ENCODE peak calls at places on chromosomes 3 and 15, in eight cellular contexts. D is tibial nerve, V is Panc1, X is sigmoid colon, T is brain microvascular endothelial cell, A is foreskin fibroblast, W is colonic mucosa, C is transverse colon. H is an unnamed sample.

GRCh38 chr3:105613120-105613519 is 246.4 kb downstream of the ALCAM start:
- DNase-seq in V (no peak), C (no peak), T (no peak), D (no peak), A (no peak), W (no peak), X (no peak), H (no peak)

GRCh38 chr3:13532085-13532484 is 16.8 kb upstream of the FBLN2 start:
- DNase-seq in V (no peak), D (peak; percentile 68), T (no peak), A (no peak), W (no peak), X (peak; percentile 81), C (no peak), H (no peak)

GRCh38 chr3:55180161-55180560 is 252.3 kb upstream of the LRTM1 start:
- DNase-seq in D (no peak), W (no peak), C (no peak), X (no peak), A (peak; percentile 70), T (no peak), V (no peak), H (no peak)

GRCh38 chr15:60713096-60714084 is 234.4 kb upstream of the ICE2 start:
- DNase-seq in T (peak; percentile 54), A (no peak), V (no peak), W (no peak), X (no peak), D (peak; percentile 16), C (no peak), H (peak; percentile 21)

GRCh38 chr3:178419078-178419477 is 117.2 kb upstream of the KCNMB2 start:
- DNase-seq in T (peak; percentile 52), C (no peak), A (no peak), X (no peak), D (no peak), V (no peak), W (no peak), H (no peak)

GRCh38 chr3:169945313-169945712 is 21.3 kb upstream of the SEC62 start:
- DNase-seq in A (no peak), X (no peak), T (peak; percentile 25), W (peak; percentile 27), C (peak; percentile 44), D (peak; percentile 21), V (no peak), H (no peak)

GRCh38 chr15:80211976-80212375 is 40.0 kb downstream of the CTXND1 start:
- DNase-seq in T (no peak), D (no peak), W (no peak), X (no peak), V (no peak), A (no peak), C (no peak), H (no peak)

GRCh38 chr3:48416546-48416945 is 13.3 kb downstream of the PLXNB1 start:
- DNase-seq in A (no peak), D (no peak), W (no peak), C (no peak), X (no peak), V (no peak), T (no peak), H (no peak)

GRCh38 chr3:48681974-48682610 is 3.6 kb downstream of the NCKIPSD start:
- DNase-seq in V (no peak), X (no peak), A (no peak), D (no peak), T (no peak), C (no peak), W (no peak), H (no peak)

GRCh38 chr15:62868507-62868906 is 174.0 kb upstream of the TPM1 start:
- DNase-seq in X (peak; percentile 80), D (no peak), V (no peak), T (no peak), A (peak; percentile 82), W (no peak), C (no peak), H (no peak)

GRCh38 chr3:186105543-186105942 is 3.3 kb downstream of the ETV5 start:
- DNase-seq in A (no peak), V (no peak), X (no peak), C (no peak), D (no peak), W (no peak), T (no peak), H (no peak)

GRCh38 chr15:80801891-80802680 is 22.9 kb downstream of the CEMIP start:
- DNase-seq in X (no peak), A (no peak), T (no peak), C (peak; percentile 32), V (no peak), D (no peak), W (peak; percentile 67), H (no peak)

GRCh38 chr3:14459384-14459783 is 57.0 kb downstream of the SLC6A6 start:
- DNase-seq in D (no peak), W (no peak), T (no peak), A (no peak), V (no peak), X (no peak), C (no peak), H (no peak)

GRCh38 chr15:91860498-91860897 is 7.0 kb downstream of the SLCO3A1 start:
- DNase-seq in W (no peak), D (no peak), A (no peak), X (no peak), C (no peak), T (no peak), V (no peak), H (no peak)

GRCh38 chr15:66923438-66923881 is 141.9 kb upstream of the SMAD3 start:
- DNase-seq in C (peak; percentile 43), W (peak; percentile 51), A (no peak), X (peak; percentile 46), V (no peak), T (no peak), D (no peak), H (no peak)

GRCh38 chr3:52428151-52429005 is 16.5 kb downstream of the SEMA3G start:
- DNase-seq in X (peak; percentile 76), C (peak; percentile 54), V (no peak), W (peak; percentile 69), A (peak; percentile 65), T (peak; percentile 70), D (peak; percentile 90), H (peak; percentile 23)

GRCh38 chr3:20066848-20067617 is 26.8 kb downstream of the KAT2B start:
- DNase-seq in W (no peak), V (no peak), T (no peak), C (no peak), D (no peak), X (peak; percentile 72), A (no peak), H (no peak)

GRCh38 chr3:150607267-150608065 is 4.3 kb downstream of the SELENOT start:
- DNase-seq in C (no peak), V (no peak), X (no peak), W (no peak), T (no peak), D (no peak), A (no peak), H (no peak)

GRCh38 chr3:150602426-150603089 is 563 bp upstream of the SELENOT start:
- DNase-seq in T (no peak), C (no peak), D (no peak), X (no peak), A (no peak), V (no peak), W (no peak), H (no peak)

GRCh38 chr3:150603090-150603887 is at the start of gene SELENOT:
- DNase-seq in D (peak; percentile 91), X (peak; percentile 97), A (peak; percentile 93), W (peak; percentile 94), V (peak; percentile 93), C (peak; percentile 95), T (peak; percentile 94), H (peak; percentile 59)

GRCh38 chr3:150603888-150604319 is 783 bp downstream of the SELENOT start:
- DNase-seq in V (no peak), D (peak; percentile 33), W (peak; percentile 60), C (no peak), A (no peak), T (no peak), X (no peak), H (no peak)

DNA sequence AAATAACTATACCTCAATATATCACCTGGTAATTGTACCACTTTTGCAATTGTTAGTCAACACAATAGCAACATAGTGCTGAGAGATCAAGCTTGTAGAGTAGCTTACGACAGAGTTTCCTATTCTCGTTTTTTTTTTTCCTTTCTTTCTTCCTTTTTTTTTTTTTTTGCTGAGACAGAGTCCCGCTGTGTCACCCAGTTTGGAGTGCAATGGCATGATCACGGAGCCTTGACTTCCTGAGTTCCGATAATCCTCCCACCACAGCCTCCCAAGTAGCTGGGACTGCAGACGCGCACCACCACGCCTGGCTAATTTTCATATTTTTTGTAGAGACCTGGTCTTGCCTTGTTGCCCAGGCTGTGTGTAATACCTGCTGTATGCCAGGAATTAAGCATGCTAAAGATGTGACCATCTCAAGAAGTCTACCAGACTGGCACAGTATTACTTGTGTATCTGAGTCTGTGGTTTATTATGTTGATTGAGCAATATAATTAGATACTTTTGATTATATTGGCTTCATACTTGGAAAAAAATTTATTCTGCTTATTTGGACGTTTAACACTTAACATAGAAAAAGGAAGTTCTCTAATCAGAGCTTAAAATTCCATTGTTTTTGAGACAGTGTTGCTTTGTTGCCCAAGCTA is 3.0 kb downstream of the SELENOT start:
- DNase-seq in V (no peak), C (no peak), X (no peak), T (no peak), D (no peak), A (no peak), W (no peak), H (no peak)
- H3K4me3 ChIP-seq in V (no peak overlapping the region), C (no peak overlapping the region), X (no peak overlapping the region), T (no peak overlapping the region), D (no peak overlapping the region), A (no peak overlapping the region), W (no peak overlapping the region), H (no peak overlapping the region)

GRCh38 chr15:40928351-40928974 is 677 bp upstream of the DLL4 start:
- DNase-seq in C (peak; percentile 67), A (no peak), V (no peak), T (no peak), X (no peak), W (peak; percentile 78), D (no peak), H (no peak)
- H3K4me3 ChIP-seq in C (peak overlapping the region; percentile 59), A (peak overlapping the region; percentile 57), V (peak overlapping the region; percentile 67), T (peak overlapping the region; percentile 34), X (peak overlapping the region; percentile 52), W (peak overlapping the region; percentile 52), D (peak overlapping the region; percentile 56), H (peak overlapping the region; percentile 48)

GRCh38 chr3:120907659-120908029 is 361 bp upstream of the STXBP5L start:
- DNase-seq in A (no peak), D (no peak), W (no peak), X (no peak), V (no peak), T (no peak), C (no peak), H (no peak)
- H3K4me3 ChIP-seq in A (no peak overlapping the region), D (peak overlapping the region; percentile 49), W (peak overlapping the region; percentile 44), X (peak overlapping the region; percentile 64), V (peak overlapping the region; percentile 54), T (no peak overlapping the region), C (peak overlapping the region; percentile 48), H (no peak overlapping the region)

DNA sequence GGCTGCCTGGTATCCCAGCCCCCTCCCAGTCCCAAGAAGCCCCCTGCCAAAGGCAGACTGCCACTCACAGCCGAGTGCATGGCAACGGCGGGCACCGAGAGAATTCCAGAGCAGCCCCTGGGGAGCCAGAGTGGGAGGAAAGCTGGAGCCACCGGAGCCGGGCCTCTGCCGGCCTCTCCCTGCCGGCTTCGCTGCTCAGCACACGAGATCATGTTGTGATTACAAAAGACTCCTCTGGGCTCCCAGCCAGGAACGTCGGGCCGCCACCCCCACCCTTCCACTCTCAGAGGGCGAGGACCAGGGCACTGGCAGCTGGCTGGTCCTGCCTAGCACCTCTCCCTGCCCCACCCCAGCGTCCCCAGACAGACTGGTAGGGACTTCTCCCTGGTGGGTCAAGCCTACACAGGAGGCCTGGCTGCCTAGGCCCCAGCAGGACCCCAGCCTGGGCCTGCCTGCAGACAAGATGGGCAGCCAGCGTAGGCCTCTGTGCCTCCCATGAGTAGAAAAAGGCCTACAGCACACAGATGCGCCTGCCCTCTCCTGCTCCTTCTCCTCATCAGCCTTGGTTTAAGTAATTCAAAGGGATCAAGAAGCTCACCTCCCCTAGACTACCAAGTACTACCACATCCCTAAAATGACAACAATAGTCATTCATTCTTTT is at the start of gene CCDC9B:
- DNase-seq in A (peak; percentile 90), W (peak; percentile 99), D (peak; percentile 90), X (peak; percentile 98), C (peak; percentile 96), T (peak; percentile 81), V (no peak), H (no peak)
- H3K4me3 ChIP-seq in A (peak within 1 kb of the TSS; percentile 53), W (peak within 1 kb of the TSS; percentile 29), D (peak within 1 kb of the TSS; percentile 55), X (peak within 1 kb of the TSS; percentile 66), C (peak within 1 kb of the TSS; percentile 43), T (peak within 1 kb of the TSS; percentile 56), V (peak within 1 kb of the TSS; percentile 61), H (peak within 1 kb of the TSS; percentile 58)